ENCODE peak calls at places on chromosomes 2 and 18, in seven cellular contexts. I, K, N, D, T, X and Q are unnamed samples.

GRCh38 chr2:223056656-223057418 is 4.8 kb downstream of the KCNE4 start:
- DNase-seq in I (no peak), K (no peak), N (peak; percentile 71), D (no peak), T (peak; percentile 84), X (no peak), Q (no peak)

GRCh38 chr2:112794131-112794733 is 9.9 kb upstream of the IL1A start:
- DNase-seq in I (no peak), K (peak; percentile 80), N (peak; percentile 89), D (peak; percentile 80), T (peak; percentile 98), X (peak; percentile 92), Q (peak; percentile 90)

GRCh38 chr2:198657520-198658121 is 800.1 kb downstream of the SATB2 start:
- DNase-seq in I (peak; percentile 46), K (peak; percentile 82), N (no peak), D (no peak), T (peak; percentile 17), X (peak; percentile 27), Q (no peak)

GRCh38 chr18:45670281-45670962 is 53.6 kb upstream of the SLC14A1 start:
- DNase-seq in I (no peak), K (no peak), N (no peak), D (peak; percentile 13), T (peak; percentile 89), X (no peak), Q (no peak)

GRCh38 chr18:66819235-66819634 is 215.3 kb upstream of the CDH19 start:
- DNase-seq in I (no peak), K (no peak), N (no peak), D (no peak), T (no peak), X (no peak), Q (no peak)

GRCh38 chr18:33761363-33761762 is 183.3 kb downstream of the ASXL3 start:
- DNase-seq in I (peak; percentile 37), K (peak; percentile 58), N (no peak), D (peak; percentile 32), T (peak; percentile 65), X (peak; percentile 39), Q (no peak)

GRCh38 chr2:58553522-58553921 is 312.4 kb upstream of the FANCL start:
- DNase-seq in I (no peak), K (no peak), N (no peak), D (no peak), T (no peak), X (no peak), Q (no peak)

GRCh38 chr2:216002274-216002673 is 11.1 kb downstream of the MREG start:
- DNase-seq in I (no peak), K (no peak), N (no peak), D (no peak), T (no peak), X (no peak), Q (no peak)

GRCh38 chr2:238510911-238511613 is 84.3 kb downstream of the ASB1 start:
- DNase-seq in I (no peak), K (no peak), N (no peak), D (no peak), T (no peak), X (no peak), Q (no peak)

GRCh38 chr2:19247186-19247585 is 111.2 kb downstream of the OSR1 start:
- DNase-seq in I (no peak), K (no peak), N (no peak), D (no peak), T (no peak), X (no peak), Q (no peak)

GRCh38 chr2:207334309-207334630 is 168.5 kb upstream of the KLF7 start:
- DNase-seq in I (no peak), K (no peak), N (no peak), D (no peak), T (no peak), X (no peak), Q (no peak)
- H3K4me3 ChIP-seq in I (no peak overlapping the region), K (no peak overlapping the region), N (peak overlapping the region; percentile 28), D (no peak overlapping the region), T (peak overlapping the region; percentile 54), X (peak overlapping the region; percentile 39), Q (peak overlapping the region; percentile 22)

GRCh38 chr2:241560181-241560882 is 1.8 kb downstream of the BOK start:
- DNase-seq in I (no peak), K (no peak), N (no peak), D (no peak), T (no peak), X (no peak), Q (no peak)
- H3K4me3 ChIP-seq in I (no peak overlapping the region), K (no peak overlapping the region), N (peak overlapping the region; percentile 70), D (no peak overlapping the region), T (peak overlapping the region; percentile 70), X (peak overlapping the region; percentile 62), Q (peak overlapping the region; percentile 64)

DNA sequence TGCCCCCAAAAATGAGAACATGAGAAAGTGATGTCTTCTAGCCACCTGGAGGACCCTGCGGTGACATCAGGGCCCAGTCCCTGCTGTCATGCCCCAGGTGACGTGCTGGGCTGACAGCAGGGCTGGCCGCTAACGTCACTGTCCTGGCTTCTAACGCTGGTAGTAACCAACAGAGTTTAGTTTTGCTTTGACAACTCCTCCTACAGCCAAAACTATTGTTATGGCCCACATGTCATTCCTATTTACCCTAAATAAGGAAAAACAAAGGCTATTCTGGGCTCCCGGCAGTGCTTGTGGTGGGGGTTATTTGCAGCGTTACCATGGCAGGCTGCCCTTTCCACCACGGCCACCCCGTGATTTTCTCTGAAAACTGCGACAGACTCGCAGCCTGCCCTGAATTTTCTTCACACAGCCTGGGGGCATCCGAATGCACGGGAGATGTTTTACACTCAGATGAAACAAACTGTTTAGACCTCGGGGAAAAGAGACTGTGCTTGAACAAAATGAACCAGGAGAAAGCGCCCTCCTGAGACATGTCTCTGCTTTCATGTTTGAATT is 115.2 kb downstream of the FAM210A start:
- DNase-seq in I (no peak), K (peak; percentile 59), N (no peak), D (peak; percentile 38), T (peak; percentile 34), X (peak; percentile 66), Q (no peak)
- H3K4me3 ChIP-seq in I (no peak overlapping the region), K (peak overlapping the region; percentile 85), N (peak overlapping the region; percentile 20), D (no peak overlapping the region), T (peak overlapping the region; percentile 58), X (peak overlapping the region; percentile 20), Q (peak overlapping the region; percentile 1)

GRCh38 chr18:3985030-3985429 is 470.1 kb downstream of the DLGAP1 start:
- DNase-seq in I (no peak), K (peak; percentile 11), N (no peak), D (no peak), T (peak; percentile 34), X (no peak), Q (no peak)
- H3K4me3 ChIP-seq in I (no peak overlapping the region), K (no peak overlapping the region), N (no peak overlapping the region), D (no peak overlapping the region), T (no peak overlapping the region), X (no peak overlapping the region), Q (no peak overlapping the region)

DNA sequence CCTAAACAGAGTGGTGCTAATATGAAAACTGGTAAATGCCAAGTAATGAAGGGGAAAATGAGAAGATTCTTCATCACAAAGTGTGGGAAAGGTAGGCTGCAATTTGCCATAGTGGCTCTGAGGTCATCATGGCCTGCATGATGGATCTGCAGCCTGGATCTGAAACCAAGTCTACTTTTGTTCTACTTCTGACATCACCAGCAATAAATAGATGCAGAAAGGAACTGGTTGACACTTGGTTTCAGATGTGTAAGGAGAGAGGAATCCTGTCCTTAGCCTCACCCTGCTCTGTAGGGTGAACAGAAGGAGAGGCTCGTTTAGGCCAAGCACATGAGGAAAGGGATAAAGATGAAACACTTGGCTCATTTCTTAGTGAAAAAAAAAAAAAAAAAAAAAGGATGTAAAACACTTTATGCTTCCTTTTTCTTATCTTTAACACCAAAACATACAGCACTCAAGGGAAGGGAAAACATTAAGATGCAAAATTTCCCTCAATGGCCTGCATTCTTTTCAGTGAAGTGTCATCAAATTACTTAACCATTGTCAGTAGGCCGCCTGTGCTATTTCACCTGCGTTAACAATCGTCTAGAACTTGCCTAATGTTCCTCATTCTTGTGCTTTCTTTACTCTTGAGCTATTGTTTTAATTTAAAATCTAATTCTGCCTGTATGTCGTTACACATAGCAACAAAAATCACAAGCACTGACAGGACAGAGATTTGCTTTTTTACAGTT is 3.9 kb downstream of the NEB start:
- DNase-seq in I (no peak), K (no peak), N (peak; percentile 16), D (no peak), T (peak; percentile 25), X (peak; percentile 20), Q (no peak)
- H3K4me3 ChIP-seq in I (no peak overlapping the region), K (no peak overlapping the region), N (no peak overlapping the region), D (no peak overlapping the region), T (no peak overlapping the region), X (no peak overlapping the region), Q (no peak overlapping the region)

GRCh38 chr2:227379095-227379494 is at the start of gene TM4SF20:
- DNase-seq in I (no peak), K (no peak), N (no peak), D (no peak), T (no peak), X (no peak), Q (no peak)
- H3K4me3 ChIP-seq in I (no peak within 1 kb of the TSS), K (no peak within 1 kb of the TSS), N (no peak within 1 kb of the TSS), D (no peak within 1 kb of the TSS), T (no peak within 1 kb of the TSS), X (no peak within 1 kb of the TSS), Q (no peak within 1 kb of the TSS)

GRCh38 chr2:162072181-162072702 is 1.8 kb downstream of the DPP4 start:
- DNase-seq in I (no peak), K (no peak), N (no peak), D (no peak), T (peak; percentile 89), X (peak; percentile 48), Q (peak; percentile 38)
- H3K4me3 ChIP-seq in I (no peak overlapping the region), K (no peak overlapping the region), N (no peak overlapping the region), D (no peak overlapping the region), T (peak overlapping the region; percentile 89), X (no peak overlapping the region), Q (no peak overlapping the region)